ENCODE peak calls at places on chromosome 10, in five cellular contexts. One of them, this sample, is unnamed.

GRCh38 chr10:123862421-123863188 is 29.0 kb downstream of the CPXM2 start:
- DNase-seq in RKO: no peak
- DNase-seq in progenitor cell of endocrine pancreas: no peak
- DNase-seq in HCT116: no peak
- DNase-seq in effector memory CD8-positive, alpha-beta T cell: no peak
- DNase-seq in this sample: no peak

GRCh38 chr10:97573021-97573420 is 442 bp downstream of the ANKRD2 start:
- DNase-seq in progenitor cell of endocrine pancreas: no peak
- DNase-seq in RKO: no peak
- DNase-seq in effector memory CD8-positive, alpha-beta T cell: no peak
- DNase-seq in HCT116: no peak
- DNase-seq in this sample: no peak

GRCh38 chr10:73506491-73506890 is 10.7 kb upstream of the PPP3CB start:
- DNase-seq in effector memory CD8-positive, alpha-beta T cell: no peak
- DNase-seq in HCT116: no peak
- DNase-seq in RKO: no peak
- DNase-seq in progenitor cell of endocrine pancreas: no peak
- DNase-seq in this sample: no peak

GRCh38 chr10:12927896-12928295 is 73.6 kb downstream of the CCDC3 start:
- DNase-seq in HCT116: no peak
- DNase-seq in progenitor cell of endocrine pancreas: no peak
- DNase-seq in RKO: no peak
- DNase-seq in effector memory CD8-positive, alpha-beta T cell: no peak
- DNase-seq in this sample: no peak

GRCh38 chr10:133357293-133358151 is at the start of gene FUOM:
- DNase-seq in HCT116: peak; percentile 7
- DNase-seq in progenitor cell of endocrine pancreas: no peak
- DNase-seq in effector memory CD8-positive, alpha-beta T cell: peak; percentile 65
- DNase-seq in RKO: no peak
- DNase-seq in this sample: peak; percentile 74

GRCh38 chr10:34808789-34809745 is 6.0 kb downstream of the PARD3 start:
- DNase-seq in RKO: no peak
- DNase-seq in progenitor cell of endocrine pancreas: no peak
- DNase-seq in HCT116: no peak
- DNase-seq in effector memory CD8-positive, alpha-beta T cell: no peak
- DNase-seq in this sample: peak; percentile 37

GRCh38 chr10:18683427-18683826 is 24.2 kb downstream of the ARL5B start:
- DNase-seq in effector memory CD8-positive, alpha-beta T cell: no peak
- DNase-seq in progenitor cell of endocrine pancreas: no peak
- DNase-seq in HCT116: no peak
- DNase-seq in RKO: peak; percentile 49
- DNase-seq in this sample: no peak

GRCh38 chr10:100510533-100511308 is 8.9 kb downstream of the SEC31B start:
- DNase-seq in RKO: no peak
- DNase-seq in HCT116: no peak
- DNase-seq in effector memory CD8-positive, alpha-beta T cell: peak; percentile 65
- DNase-seq in progenitor cell of endocrine pancreas: no peak
- DNase-seq in this sample: peak; percentile 90

GRCh38 chr10:6601224-6601805 is 21.2 kb upstream of the PRKCQ start:
- DNase-seq in progenitor cell of endocrine pancreas: no peak
- DNase-seq in HCT116: no peak
- DNase-seq in RKO: no peak
- DNase-seq in effector memory CD8-positive, alpha-beta T cell: no peak
- DNase-seq in this sample: no peak

GRCh38 chr10:47038881-47039557 is 127.8 kb downstream of the PTPN20 start:
- DNase-seq in effector memory CD8-positive, alpha-beta T cell: no peak
- DNase-seq in RKO: no peak
- DNase-seq in HCT116: no peak
- DNase-seq in progenitor cell of endocrine pancreas: no peak
- DNase-seq in this sample: no peak

GRCh38 chr10:98423691-98424120 is 8.7 kb upstream of the PYROXD2 start:
- DNase-seq in effector memory CD8-positive, alpha-beta T cell: no peak
- DNase-seq in HCT116: no peak
- DNase-seq in progenitor cell of endocrine pancreas: no peak
- DNase-seq in RKO: no peak
- DNase-seq in this sample: no peak